ENCODE peak calls at places on chromosome 19, in four cellular contexts. U is A549, P is SK-N-SH, M is GM12878. O is an unnamed sample.
A peak's percentile ranks its signal among the peaks of the same experiment; 100 is the strongest.

GRCh38 chr19:18425515-18426415 is 6.6 kb downstream of the SSBP4 start:
- DNase-seq in U (no peak), P (no peak), M (no peak), O (no peak)

GRCh38 chr19:18428837-18429674 is 8.9 kb downstream of the ISYNA1 start:
- DNase-seq in M (no peak), U (peak; percentile 84), P (peak; percentile 95), O (no peak)

GRCh38 chr19:18249834-18250233 is 23.6 kb upstream of the PDE4C start:
- DNase-seq in P (no peak), U (no peak), M (no peak), O (no peak)

GRCh38 chr19:50239916-50240585 is 36.6 kb downstream of the MYH14 start:
- DNase-seq in U (no peak), P (no peak), M (no peak), O (no peak)

GRCh38 chr19:56332695-56333094 is 18.1 kb upstream of the ZSCAN5A start:
- DNase-seq in M (no peak), U (no peak), P (no peak), O (no peak)

GRCh38 chr19:21482863-21483276 is 22.5 kb upstream of the ZNF429 start:
- DNase-seq in U (peak; percentile 12), P (peak; percentile 81), M (no peak), O (peak; percentile 6)

GRCh38 chr19:30877591-30878230 is 471.5 kb downstream of the TSHZ3 start:
- DNase-seq in M (no peak), U (no peak), P (no peak), O (no peak)

GRCh38 chr19:46813570-46814358 is 25.4 kb upstream of the SLC1A5 start:
- DNase-seq in U (peak; percentile 84), M (no peak), P (no peak), O (peak; percentile 56)

GRCh38 chr19:52896431-52897148 is 845 bp downstream of the ZNF320 start:
- DNase-seq in P (peak; percentile 56), U (no peak), M (no peak), O (no peak)

GRCh38 chr19:29485293-29485692 is 40.5 kb upstream of the VSTM2B start:
- DNase-seq in P (no peak), M (no peak), U (no peak), O (no peak)

GRCh38 chr19:30358319-30358718 is 13.9 kb upstream of the ZNF536 start:
- DNase-seq in P (no peak), M (no peak), U (no peak), O (no peak)

GRCh38 chr19:51493776-51494175 is 7.8 kb downstream of the SIGLEC12 start:
- DNase-seq in U (no peak), P (no peak), M (no peak), O (no peak)

DNA sequence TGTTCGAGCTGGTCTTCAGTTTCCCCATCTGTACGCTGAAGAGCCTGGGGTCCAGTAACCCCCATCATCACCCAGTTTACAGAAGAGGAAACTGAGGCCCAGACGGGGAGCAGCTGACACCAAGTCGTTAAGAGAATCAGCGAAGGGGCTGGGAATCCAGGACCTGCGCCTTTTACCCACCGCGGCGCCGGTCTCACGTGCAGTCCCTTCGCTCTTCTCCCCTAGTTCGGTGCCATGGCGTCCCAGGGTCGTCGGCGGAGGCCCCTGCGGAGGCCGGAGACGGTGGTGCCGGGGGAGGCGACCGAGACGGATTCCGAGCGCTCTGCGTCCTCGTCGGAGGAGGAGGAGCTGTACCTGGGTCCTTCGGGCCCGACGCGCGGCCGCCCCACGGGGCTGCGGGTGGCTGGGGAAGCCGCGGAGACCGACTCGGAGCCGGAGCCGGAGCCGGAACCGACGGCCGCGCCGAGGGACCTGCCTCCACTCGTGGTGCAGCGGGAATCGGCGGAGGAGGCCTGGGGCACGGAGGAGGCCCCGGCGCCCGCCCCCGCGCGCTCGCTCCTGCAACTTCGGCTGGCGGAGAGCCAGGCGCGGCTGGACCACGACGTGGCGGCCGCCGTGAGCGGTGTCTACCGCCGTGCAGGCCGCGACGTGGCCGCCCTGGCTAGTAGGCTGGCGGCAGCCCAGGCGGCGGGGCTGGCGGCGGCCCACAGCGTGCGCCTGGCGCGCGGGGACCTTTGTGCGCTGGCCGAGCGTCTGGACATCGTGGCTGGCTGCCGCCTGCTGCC is 671 bp downstream of the BLOC1S3 start:
- DNase-seq in U (no peak), M (no peak), P (peak; percentile 66), O (no peak)
- TF ChIP-seq PBX3 in U (no peak), M (no peak), P (no peak), O (no peak)

GRCh38 chr19:4847190-4847973 is 15.9 kb upstream of the TICAM1 start:
- DNase-seq in P (no peak), U (no peak), M (no peak), O (no peak)
- TF ChIP-seq PBX3 in P (no peak), U (no peak), M (no peak), O (no peak)

DNA sequence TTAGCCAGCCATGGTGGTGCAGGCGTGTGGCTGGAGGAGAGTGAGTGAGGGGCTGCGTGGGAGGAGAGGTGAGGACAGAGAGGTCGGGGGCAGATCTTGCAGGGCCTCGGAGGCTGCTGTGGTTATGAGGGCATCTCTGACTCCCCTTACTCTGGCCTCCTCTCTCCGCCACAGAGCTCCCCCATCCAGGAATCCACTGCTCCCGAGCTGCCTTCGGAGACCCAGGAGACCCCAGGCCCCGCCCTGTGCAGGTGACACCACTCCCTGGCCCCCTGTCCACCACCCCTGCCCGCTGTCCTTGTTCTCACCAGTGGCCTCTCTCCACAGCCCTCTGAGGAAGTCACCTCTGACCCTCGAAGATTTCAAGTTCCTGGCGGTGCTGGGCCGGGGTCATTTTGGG is 7.8 kb downstream of the PTGER1 start:
- DNase-seq in P (no peak), U (no peak), M (no peak), O (no peak)
- TF ChIP-seq PBX3 in P (no peak), U (no peak), M (no peak), O (no peak)

GRCh38 chr19:13929956-13930355 is 8.3 kb downstream of the PODNL1 start:
- DNase-seq in U (no peak), P (peak; percentile 45), M (no peak), O (no peak)

GRCh38 chr19:13929340-13929739 is 8.9 kb downstream of the PODNL1 start:
- DNase-seq in M (no peak), P (peak; percentile 76), U (no peak), O (no peak)

GRCh38 chr19:13923194-13923987 is 14.8 kb downstream of the PODNL1 start:
- DNase-seq in P (no peak), U (no peak), M (no peak), O (no peak)

GRCh38 chr19:13925990-13926389 is 12.2 kb downstream of the PODNL1 start:
- DNase-seq in P (no peak), M (no peak), U (no peak), O (no peak)

DNA sequence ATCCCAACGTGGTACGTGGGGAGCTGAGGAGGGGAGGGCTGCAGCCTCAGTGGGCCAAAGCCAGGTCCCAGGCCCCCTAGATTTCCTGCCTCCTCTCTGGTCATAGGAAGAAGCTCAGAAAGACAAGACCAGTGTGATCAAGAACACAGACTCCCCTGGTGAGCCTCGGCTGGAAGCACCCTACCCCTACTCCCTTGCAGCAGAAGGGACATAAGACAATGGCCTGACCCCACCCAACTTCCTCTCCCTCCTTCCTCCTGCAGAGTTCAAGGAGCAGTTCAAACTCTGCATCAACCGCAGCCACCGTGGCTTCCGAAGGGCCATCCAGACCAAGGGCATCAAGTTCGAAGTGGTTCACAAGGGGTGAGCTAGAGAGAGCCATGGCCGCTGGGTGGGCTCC is 11.5 kb downstream of the PODNL1 start:
- DNase-seq in M (no peak), U (no peak), P (no peak), O (no peak)
- TF ChIP-seq PBX3 in M (no peak), U (no peak), P (no peak), O (no peak)

DNA sequence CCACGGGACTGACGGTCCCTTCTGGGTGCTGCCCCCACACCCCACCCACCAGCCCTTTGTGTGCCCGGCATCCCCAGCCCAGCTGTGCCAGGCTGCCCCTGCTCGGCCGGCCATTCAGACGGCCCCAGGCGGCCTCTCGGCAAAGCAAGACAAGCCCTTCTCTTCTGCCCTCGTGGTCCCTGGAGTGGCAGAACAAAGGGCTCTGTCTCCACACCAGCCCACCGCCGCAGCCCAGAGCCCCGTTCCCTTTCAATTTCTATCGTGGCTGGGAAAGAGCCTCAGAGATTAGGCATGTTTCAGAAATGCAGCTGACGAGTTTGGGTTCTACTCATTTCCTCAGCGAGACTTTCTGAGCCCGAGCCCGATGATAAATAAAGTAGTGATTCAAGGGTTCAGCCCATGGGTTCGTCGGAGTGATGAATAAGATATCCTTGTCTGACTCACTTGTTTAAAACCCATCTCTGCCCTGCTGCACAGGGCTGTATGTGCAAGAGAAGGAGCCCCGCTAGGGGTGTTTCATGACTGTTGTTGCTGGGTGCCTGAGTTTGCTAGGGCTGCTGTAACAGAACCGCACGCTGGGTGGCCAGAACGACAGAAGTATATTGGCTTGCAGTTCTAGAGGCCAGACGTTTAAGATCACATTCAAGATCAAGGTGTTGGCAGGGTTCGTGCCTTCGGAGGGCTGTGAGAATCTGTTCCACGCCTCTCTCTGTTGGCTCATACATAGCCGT is 4.3 kb downstream of the MYO9B start:
- DNase-seq in U (peak; percentile 90), M (peak; percentile 84), P (peak; percentile 83), O (peak; percentile 85)
- TF ChIP-seq PBX3 in U (no peak), M (no peak), P (peak; percentile 66), O (no peak)

GRCh38 chr19:1656988-1657536 is 4.6 kb upstream of the TCF3 start:
- DNase-seq in U (no peak), M (no peak), P (no peak), O (no peak)

GRCh38 chr19:1655131-1655981 is 2.9 kb upstream of the TCF3 start:
- DNase-seq in M (no peak), P (no peak), U (no peak), O (no peak)

GRCh38 chr19:1655992-1656608 is 3.7 kb upstream of the TCF3 start:
- DNase-seq in U (no peak), M (no peak), P (no peak), O (no peak)

GRCh38 chr19:1658446-1659433 is 6.3 kb upstream of the TCF3 start:
- DNase-seq in P (no peak), U (no peak), M (no peak), O (no peak)

DNA sequence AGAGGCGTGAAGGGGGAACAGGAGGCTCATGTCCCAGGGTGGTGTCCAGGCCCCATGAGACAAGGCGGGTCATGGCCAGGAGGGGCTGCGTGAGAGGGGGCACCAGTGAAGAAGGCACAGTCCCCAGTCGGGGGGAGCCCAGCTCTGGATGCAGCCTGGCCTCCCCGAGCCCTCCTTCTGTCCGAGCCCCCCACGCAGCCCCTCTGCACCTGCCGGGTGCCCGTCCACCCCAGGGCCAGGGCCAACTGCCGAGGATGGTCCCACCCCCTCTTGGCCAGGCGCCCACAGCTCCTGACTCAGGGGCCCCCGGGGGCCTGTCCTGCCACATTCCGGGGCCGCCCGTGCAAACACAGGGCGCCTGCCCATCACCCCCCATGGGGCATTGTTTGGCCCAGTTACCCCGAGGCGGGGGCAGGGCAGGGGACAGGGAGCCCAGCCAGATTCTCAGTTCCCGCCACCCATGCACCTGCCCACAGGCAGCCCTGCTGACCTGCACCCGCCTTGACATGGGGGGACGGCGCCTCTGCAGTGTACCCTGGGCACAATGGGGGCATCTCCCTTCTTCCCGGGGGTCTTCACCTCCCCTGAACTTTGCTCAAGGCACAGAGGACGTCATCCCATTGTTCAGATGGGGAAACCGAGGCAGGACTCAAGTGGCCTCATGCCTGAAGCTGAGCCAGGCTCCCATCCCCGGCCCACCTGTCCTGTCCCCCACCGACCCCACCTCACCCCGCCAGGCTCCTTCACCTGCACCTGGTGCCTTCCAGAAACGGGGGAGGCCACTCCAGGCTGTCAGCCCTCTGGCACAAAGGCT is 5.4 kb upstream of the TCF3 start:
- DNase-seq in U (no peak), P (no peak), M (no peak), O (no peak)
- TF ChIP-seq PBX3 in U (no peak), P (no peak), M (no peak), O (no peak)

GRCh38 chr19:23475477-23475876 is 80.2 kb upstream of the ZNF91 start:
- DNase-seq in P (no peak), U (no peak), M (no peak), O (no peak)
- TF ChIP-seq PBX3 in P (no peak), U (no peak), M (no peak), O (no peak)

O was measured in HepG2.